ENCODE peak calls at places on chromosome 6, in four cellular contexts. R is cardiac muscle cell, G is AG04450, H is mammary epithelial cell. E is an unnamed sample.

GRCh38 chr6:158457616-158458278 is 102.1 kb upstream of the TMEM181 start:
- DNase-seq in R (no peak), G (no peak), H (peak), E (no peak)

GRCh38 chr6:170106906-170107525 is 183.9 kb downstream of the DLL1 start:
- DNase-seq in R (no peak), G (no peak), H (no peak), E (peak)

GRCh38 chr6:55678330-55679224 is 99.6 kb upstream of the HMGCLL1 start:
- DNase-seq in R (no peak), G (no peak), H (no peak), E (no peak)

GRCh38 chr6:77015350-77015749 is 447.9 kb downstream of the HTR1B start:
- DNase-seq in R (no peak), G (no peak), H (peak), E (no peak)

GRCh38 chr6:38179794-38180430 is 360.4 kb downstream of the ZFAND3 start:
- DNase-seq in R (no peak), G (no peak), H (no peak), E (no peak)

GRCh38 chr6:84417261-84417660 is 189.8 kb upstream of the CEP162 start:
- DNase-seq in R (no peak), G (no peak), H (no peak), E (no peak)

GRCh38 chr6:156514186-156514585 is 263.0 kb upstream of the ARID1B start:
- DNase-seq in R (no peak), G (no peak), H (no peak), E (no peak)

GRCh38 chr6:26003102-26003694 is 40.6 kb downstream of the TRIM38 start:
- DNase-seq in R (peak), G (no peak), H (peak), E (no peak)

GRCh38 chr6:18545726-18546125 is 158.6 kb downstream of the RNF144B start:
- DNase-seq in R (no peak), G (no peak), H (no peak), E (no peak)

GRCh38 chr6:158143700-158144099 is 24.4 kb downstream of the SERAC1 start:
- DNase-seq in R (no peak), G (no peak), H (peak), E (no peak)

GRCh38 chr6:169675011-169675410 is 26.8 kb downstream of the WDR27 start:
- DNase-seq in R (no peak), G (no peak), H (no peak), E (no peak)

GRCh38 chr6:44660561-44661220 is 273.2 kb downstream of the CDC5L start:
- DNase-seq in R (no peak), G (no peak), H (no peak), E (no peak)

GRCh38 chr6:47360388-47360787 is 50.7 kb upstream of the TNFRSF21 start:
- DNase-seq in R (no peak), G (no peak), H (no peak), E (no peak)

GRCh38 chr6:45900808-45901752 is 114.6 kb downstream of the CLIC5 start:
- DNase-seq in R (no peak), G (no peak), H (no peak), E (no peak)

GRCh38 chr6:32415521-32416019 is 8.6 kb upstream of the BTNL2 start:
- DNase-seq in R (peak), G (peak), H (peak), E (no peak)

GRCh38 chr6:150409576-150410066 is 40.8 kb downstream of the IYD start:
- DNase-seq in R (peak), G (no peak), H (no peak), E (no peak)

GRCh38 chr6:7446644-7447325 is 57.2 kb downstream of the RIOK1 start:
- DNase-seq in R (no peak), G (no peak), H (peak), E (no peak)

GRCh38 chr6:51725155-51725554 is 362.3 kb downstream of the PKHD1 start:
- DNase-seq in R (no peak), G (no peak), H (no peak), E (no peak)

GRCh38 chr6:170260686-170261085 is 30.2 kb downstream of the DLL1 start:
- DNase-seq in R (no peak), G (no peak), H (no peak), E (no peak)

GRCh38 chr6:2008383-2008976 is 236.9 kb downstream of the GMDS start:
- DNase-seq in R (no peak), G (no peak), H (peak), E (no peak)

GRCh38 chr6:129607581-129608186 is 102.3 kb downstream of the ARHGAP18 start:
- DNase-seq in R (no peak), G (no peak), H (no peak), E (no peak)

GRCh38 chr6:37285861-37286311 is 27.9 kb upstream of the TMEM217 start:
- DNase-seq in R (no peak), G (no peak), H (no peak), E (no peak)

GRCh38 chr6:31663961-31664789 is 622 bp downstream of the GPANK1 start:
- DNase-seq in R (no peak), G (no peak), H (peak), E (no peak)

GRCh38 chr6:12504325-12504966 is 212.1 kb upstream of the PHACTR1 start:
- DNase-seq in R (no peak), G (no peak), H (peak), E (no peak)

GRCh38 chr6:148998704-148999103 is 251.9 kb downstream of the UST start:
- DNase-seq in R (no peak), G (no peak), H (no peak), E (no peak)

GRCh38 chr6:142945446-142946180 is 637 bp upstream of the HIVEP2 start:
- DNase-seq in R (peak), G (no peak), H (no peak), E (peak)

GRCh38 chr6:131063764-131064272 is 773 bp upstream of the EPB41L2 start:
- DNase-seq in R (no peak), G (no peak), H (no peak), E (no peak)

GRCh38 chr6:52724406-52725121 is 38.7 kb downstream of the GSTA2 start:
- DNase-seq in R (peak), G (no peak), H (peak), E (no peak)

GRCh38 chr6:95866732-95867131 is 149.0 kb upstream of the FUT9 start:
- DNase-seq in R (peak), G (no peak), H (no peak), E (no peak)

GRCh38 chr6:84731901-84732300 is 32.5 kb downstream of the TBX18 start:
- DNase-seq in R (no peak), G (no peak), H (no peak), E (no peak)

GRCh38 chr6:7389162-7389450 is 436 bp downstream of the CAGE1 start:
- DNase-seq in R (peak), G (peak), H (no peak), E (no peak)

GRCh38 chr6:108895591-108895990 is 47.4 kb downstream of the ARMC2 start:
- DNase-seq in R (no peak), G (no peak), H (no peak), E (no peak)

GRCh38 chr6:39684790-39685485 is 40.3 kb downstream of the KIF6 start:
- DNase-seq in R (no peak), G (no peak), H (no peak), E (no peak)

DNA sequence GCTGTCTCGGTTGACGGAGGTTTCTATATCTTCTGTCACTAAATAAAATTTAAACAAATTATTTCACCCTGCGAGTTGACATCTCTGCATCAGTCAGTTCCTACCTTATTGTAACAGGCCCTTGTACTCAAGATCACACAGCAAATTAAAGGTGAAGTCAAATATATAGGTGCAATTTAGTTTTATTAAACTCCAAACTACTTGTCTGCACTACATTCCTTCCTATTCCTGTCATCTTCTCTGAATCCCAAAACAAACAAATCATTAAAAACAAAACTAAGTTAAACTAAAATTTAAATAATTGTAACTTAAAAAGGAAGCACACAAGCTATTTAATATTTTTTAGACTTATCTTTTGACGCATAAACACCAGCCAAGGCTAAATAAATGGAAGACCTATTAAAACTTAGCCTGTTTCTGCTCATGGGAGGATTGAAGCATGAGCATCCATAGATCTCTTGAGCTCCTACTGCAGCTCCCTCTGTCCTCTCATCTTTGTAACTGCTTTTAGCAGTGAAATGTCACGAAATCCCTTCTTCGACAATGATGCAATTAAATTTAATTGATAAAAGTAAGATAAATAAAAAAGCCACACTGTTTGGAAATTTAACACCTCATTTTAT is 1152.3 kb upstream of the GJE1 start:
- DNase-seq in R (no peak), G (no peak), H (no peak), E (no peak)
- TF ChIP-seq CTCF in R (peak), G (peak), H (no peak), E (peak)

DNA sequence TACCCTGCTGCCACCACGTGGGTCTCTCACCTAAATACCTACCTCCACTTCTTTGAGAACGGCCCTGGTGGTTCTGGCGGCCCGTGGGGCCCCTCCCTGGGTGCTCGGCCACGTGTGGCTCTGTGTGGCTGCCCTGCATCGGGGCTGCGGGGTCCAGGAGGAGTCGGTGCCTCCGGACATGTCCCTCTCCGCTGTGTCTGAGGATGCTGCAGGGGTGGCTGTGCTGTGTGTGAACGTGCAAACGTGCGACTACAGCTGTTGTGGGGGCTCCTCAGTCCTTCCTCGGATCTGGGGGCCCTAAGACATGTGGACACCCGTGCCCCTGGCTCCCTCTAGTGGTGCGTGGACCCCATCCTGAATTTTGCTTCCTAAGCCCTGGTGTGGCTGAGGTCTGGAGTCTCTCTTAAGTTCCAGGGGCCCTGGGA is 691.8 kb downstream of the QKI start:
- DNase-seq in R (peak), G (no peak), H (no peak), E (no peak)
- TF ChIP-seq CTCF in R (peak), G (no peak), H (no peak), E (peak)

DNA sequence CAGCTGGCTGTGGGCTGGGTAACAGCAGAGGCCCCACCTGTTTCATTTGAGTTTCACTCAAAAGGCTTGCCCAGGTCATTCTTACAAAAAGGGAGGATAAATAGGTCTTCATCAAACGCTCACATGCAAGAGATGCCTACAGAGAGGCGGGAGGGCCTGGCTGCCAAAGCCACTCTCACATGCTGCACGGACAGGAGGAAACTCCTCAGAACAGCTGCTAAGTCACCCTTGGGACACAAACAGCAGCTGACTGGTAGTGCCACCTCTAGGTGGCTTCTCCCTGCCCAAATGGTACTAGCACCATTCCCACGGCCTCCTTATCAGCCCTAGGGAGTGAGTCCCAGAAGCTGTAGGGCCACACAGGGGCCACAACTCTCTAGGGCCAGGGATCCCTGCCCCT is 23.8 kb downstream of the SLC22A23 start:
- DNase-seq in R (no peak), G (no peak), H (no peak), E (no peak)
- TF ChIP-seq CTCF in R (no peak), G (no peak), H (no peak), E (no peak)

GRCh38 chr6:151647871-151648639 is 154.2 kb downstream of the CCDC170 start:
- DNase-seq in R (peak), G (no peak), H (peak), E (no peak)
- TF ChIP-seq CTCF in R (peak), G (peak), H (no peak), E (peak)

DNA sequence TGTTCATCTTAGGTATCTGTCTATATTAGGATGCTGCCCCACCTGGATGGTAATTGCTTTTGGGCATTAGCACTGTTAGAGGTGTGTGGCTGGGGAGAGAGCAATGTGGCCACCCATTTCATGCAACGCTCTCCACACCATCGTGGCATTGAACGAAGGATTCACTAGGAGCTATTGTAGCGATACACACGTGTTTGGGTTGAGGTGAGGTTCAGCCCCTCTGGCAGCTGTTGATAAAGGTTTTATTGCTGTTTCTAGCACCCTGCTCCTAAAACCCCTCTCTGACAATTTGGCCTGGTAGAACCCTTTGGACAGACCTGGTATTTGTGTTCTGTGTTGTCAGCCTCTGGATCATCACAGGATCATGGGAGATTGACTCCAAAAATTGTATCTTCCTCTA is 280.9 kb downstream of the PRL start:
- DNase-seq in R (no peak), G (no peak), H (no peak), E (no peak)
- TF ChIP-seq CTCF in R (no peak), G (no peak), H (no peak), E (no peak)

GRCh38 chr6:33967966-33968724 is 164.3 kb upstream of the MLN start:
- DNase-seq in R (peak), G (no peak), H (no peak), E (peak)
- TF ChIP-seq CTCF in R (peak), G (peak), H (peak), E (peak)

E was measured in chondrocyte.